ENCODE peak calls at places on chromosomes 6 and 20, in seven cellular contexts. One of them, this sample, is unnamed.

GRCh38 chr20:47607208-47607613 is 105.5 kb downstream of the NCOA3 start:
- DNase-seq in colonic mucosa: no peak
- DNase-seq in MM.1S: no peak
- DNase-seq in stomach: no peak
- DNase-seq in adrenal gland: no peak
- DNase-seq in cardiac fibroblast: peak; percentile 40
- DNase-seq in tibial artery: no peak
- DNase-seq in this sample: peak; percentile 47

GRCh38 chr6:85114583-85114939 is 335.3 kb upstream of the NT5E start:
- DNase-seq in colonic mucosa: no peak
- DNase-seq in MM.1S: no peak
- DNase-seq in stomach: no peak
- DNase-seq in adrenal gland: no peak
- DNase-seq in cardiac fibroblast: no peak
- DNase-seq in tibial artery: no peak
- DNase-seq in this sample: no peak

GRCh38 chr20:44616604-44616964 is 34.2 kb downstream of the PKIG start:
- DNase-seq in colonic mucosa: peak; percentile 53
- DNase-seq in MM.1S: no peak
- DNase-seq in stomach: peak; percentile 46
- DNase-seq in adrenal gland: no peak
- DNase-seq in cardiac fibroblast: no peak
- DNase-seq in tibial artery: no peak
- DNase-seq in this sample: no peak

GRCh38 chr6:11428895-11429294 is 108.7 kb upstream of the TMEM170B start:
- DNase-seq in colonic mucosa: no peak
- DNase-seq in MM.1S: no peak
- DNase-seq in stomach: no peak
- DNase-seq in adrenal gland: no peak
- DNase-seq in cardiac fibroblast: peak; percentile 62
- DNase-seq in tibial artery: no peak
- DNase-seq in this sample: peak; percentile 97

GRCh38 chr6:88006559-88006958 is 41.1 kb upstream of the SPACA1 start:
- DNase-seq in colonic mucosa: no peak
- DNase-seq in MM.1S: no peak
- DNase-seq in stomach: no peak
- DNase-seq in adrenal gland: no peak
- DNase-seq in cardiac fibroblast: no peak
- DNase-seq in tibial artery: no peak
- DNase-seq in this sample: no peak

GRCh38 chr6:14713008-14713452 is 532.8 kb upstream of the JARID2 start:
- DNase-seq in colonic mucosa: no peak
- DNase-seq in MM.1S: no peak
- DNase-seq in stomach: no peak
- DNase-seq in adrenal gland: peak; percentile 29
- DNase-seq in cardiac fibroblast: peak; percentile 81
- DNase-seq in tibial artery: no peak
- DNase-seq in this sample: peak; percentile 88

GRCh38 chr20:3710703-3711417 is 1.5 kb downstream of the SIGLEC1 start:
- DNase-seq in colonic mucosa: peak; percentile 75
- DNase-seq in MM.1S: peak; percentile 58
- DNase-seq in stomach: peak; percentile 74
- DNase-seq in adrenal gland: peak; percentile 64
- DNase-seq in cardiac fibroblast: peak; percentile 58
- DNase-seq in tibial artery: peak; percentile 69
- DNase-seq in this sample: peak; percentile 52

GRCh38 chr20:50464026-50464724 is 46.0 kb upstream of the PTPN1 start:
- DNase-seq in colonic mucosa: peak; percentile 49
- DNase-seq in MM.1S: peak; percentile 42
- DNase-seq in stomach: peak; percentile 58
- DNase-seq in adrenal gland: peak; percentile 59
- DNase-seq in cardiac fibroblast: peak; percentile 73
- DNase-seq in tibial artery: no peak
- DNase-seq in this sample: peak; percentile 55

GRCh38 chr20:63168861-63169260 is 47.1 kb downstream of the YTHDF1 start:
- DNase-seq in colonic mucosa: no peak
- DNase-seq in MM.1S: no peak
- DNase-seq in stomach: no peak
- DNase-seq in adrenal gland: no peak
- DNase-seq in cardiac fibroblast: no peak
- DNase-seq in tibial artery: no peak
- DNase-seq in this sample: no peak

GRCh38 chr6:137264308-137265075 is 45.3 kb upstream of the IFNGR1 start:
- DNase-seq in colonic mucosa: no peak
- DNase-seq in MM.1S: no peak
- DNase-seq in stomach: no peak
- DNase-seq in adrenal gland: no peak
- DNase-seq in cardiac fibroblast: peak; percentile 12
- DNase-seq in tibial artery: no peak
- DNase-seq in this sample: peak; percentile 37

GRCh38 chr6:161922631-161923119 is 648.8 kb upstream of the AGPAT4 start:
- DNase-seq in colonic mucosa: peak; percentile 68
- DNase-seq in MM.1S: peak; percentile 47
- DNase-seq in stomach: peak; percentile 77
- DNase-seq in adrenal gland: peak; percentile 68
- DNase-seq in cardiac fibroblast: peak; percentile 42
- DNase-seq in tibial artery: no peak
- DNase-seq in this sample: peak; percentile 16
- TF ChIP-seq CTCF in colonic mucosa: peak; percentile 47
- TF ChIP-seq CTCF in MM.1S: peak; percentile 31
- TF ChIP-seq CTCF in stomach: no peak
- TF ChIP-seq CTCF in adrenal gland: peak; percentile 35
- TF ChIP-seq CTCF in cardiac fibroblast: no peak
- TF ChIP-seq CTCF in tibial artery: no peak
- TF ChIP-seq CTCF in this sample: peak; percentile 36

DNA sequence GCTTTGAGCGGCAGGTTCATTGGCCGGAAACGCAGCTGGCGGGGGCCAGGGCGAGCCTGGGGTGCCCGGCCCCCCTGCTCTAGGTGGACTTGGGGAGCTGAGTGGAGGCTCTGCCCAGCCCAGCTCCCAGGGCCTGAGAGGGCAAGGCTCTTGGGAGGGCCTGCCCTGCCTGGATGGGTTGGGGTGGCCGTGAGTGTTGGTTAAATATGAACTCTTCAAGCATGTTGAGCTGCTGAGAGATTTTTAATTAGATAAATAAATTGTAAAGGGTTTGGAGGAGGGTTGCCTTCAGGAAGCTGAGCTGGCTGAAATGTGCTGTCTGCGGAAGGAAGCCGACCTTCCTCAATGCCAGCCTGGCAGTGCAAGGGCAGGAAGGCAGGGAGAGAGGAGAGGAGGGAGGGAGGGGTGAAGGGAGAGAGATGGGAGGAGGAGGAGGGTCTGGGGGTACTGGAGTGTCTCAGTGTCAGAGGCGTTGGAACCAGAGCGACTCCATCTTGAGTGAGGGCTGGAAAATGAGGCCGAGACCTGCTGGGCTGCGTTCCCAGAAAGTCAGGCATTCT is 39.4 kb upstream of the PMEPA1 start:
- DNase-seq in colonic mucosa: no peak
- DNase-seq in MM.1S: no peak
- DNase-seq in stomach: no peak
- DNase-seq in adrenal gland: peak; percentile 21
- DNase-seq in cardiac fibroblast: no peak
- DNase-seq in tibial artery: peak; percentile 28
- DNase-seq in this sample: no peak
- H3K4me3 ChIP-seq in colonic mucosa: no peak overlapping the region
- H3K4me3 ChIP-seq in MM.1S: peak overlapping the region; percentile 13
- H3K4me3 ChIP-seq in stomach: peak overlapping the region; percentile 35
- H3K4me3 ChIP-seq in adrenal gland: peak overlapping the region; percentile 35
- H3K4me3 ChIP-seq in cardiac fibroblast: peak overlapping the region; percentile 37
- H3K4me3 ChIP-seq in tibial artery: peak overlapping the region; percentile 53
- H3K4me3 ChIP-seq in this sample: peak overlapping the region; percentile 55

GRCh38 chr20:61980647-61981583 is 84.8 kb downstream of the TAF4 start:
- DNase-seq in colonic mucosa: no peak
- DNase-seq in MM.1S: peak; percentile 8
- DNase-seq in stomach: peak; percentile 54
- DNase-seq in adrenal gland: peak; percentile 56
- DNase-seq in cardiac fibroblast: peak; percentile 18
- DNase-seq in tibial artery: no peak
- DNase-seq in this sample: peak; percentile 26
- TF ChIP-seq CTCF in colonic mucosa: no peak
- TF ChIP-seq CTCF in MM.1S: no peak
- TF ChIP-seq CTCF in stomach: peak; percentile 46
- TF ChIP-seq CTCF in adrenal gland: peak; percentile 76
- TF ChIP-seq CTCF in cardiac fibroblast: peak; percentile 50
- TF ChIP-seq CTCF in tibial artery: peak; percentile 21
- TF ChIP-seq CTCF in this sample: peak; percentile 49

GRCh38 chr20:53874104-53874503 is 196.3 kb downstream of the BCAS1 start:
- DNase-seq in colonic mucosa: no peak
- DNase-seq in MM.1S: no peak
- DNase-seq in stomach: no peak
- DNase-seq in adrenal gland: no peak
- DNase-seq in cardiac fibroblast: no peak
- DNase-seq in tibial artery: no peak
- DNase-seq in this sample: no peak

GRCh38 chr20:53871541-53871940 is 198.9 kb downstream of the BCAS1 start:
- DNase-seq in colonic mucosa: no peak
- DNase-seq in MM.1S: no peak
- DNase-seq in stomach: no peak
- DNase-seq in adrenal gland: no peak
- DNase-seq in cardiac fibroblast: no peak
- DNase-seq in tibial artery: no peak
- DNase-seq in this sample: no peak

GRCh38 chr20:53872081-53872541 is 198.3 kb downstream of the BCAS1 start:
- DNase-seq in colonic mucosa: no peak
- DNase-seq in MM.1S: peak; percentile 39
- DNase-seq in stomach: no peak
- DNase-seq in adrenal gland: no peak
- DNase-seq in cardiac fibroblast: no peak
- DNase-seq in tibial artery: no peak
- DNase-seq in this sample: peak; percentile 46

GRCh38 chr20:53873249-53873642 is 197.1 kb downstream of the BCAS1 start:
- DNase-seq in colonic mucosa: no peak
- DNase-seq in MM.1S: peak; percentile 26
- DNase-seq in stomach: no peak
- DNase-seq in adrenal gland: no peak
- DNase-seq in cardiac fibroblast: no peak
- DNase-seq in tibial artery: no peak
- DNase-seq in this sample: no peak

DNA sequence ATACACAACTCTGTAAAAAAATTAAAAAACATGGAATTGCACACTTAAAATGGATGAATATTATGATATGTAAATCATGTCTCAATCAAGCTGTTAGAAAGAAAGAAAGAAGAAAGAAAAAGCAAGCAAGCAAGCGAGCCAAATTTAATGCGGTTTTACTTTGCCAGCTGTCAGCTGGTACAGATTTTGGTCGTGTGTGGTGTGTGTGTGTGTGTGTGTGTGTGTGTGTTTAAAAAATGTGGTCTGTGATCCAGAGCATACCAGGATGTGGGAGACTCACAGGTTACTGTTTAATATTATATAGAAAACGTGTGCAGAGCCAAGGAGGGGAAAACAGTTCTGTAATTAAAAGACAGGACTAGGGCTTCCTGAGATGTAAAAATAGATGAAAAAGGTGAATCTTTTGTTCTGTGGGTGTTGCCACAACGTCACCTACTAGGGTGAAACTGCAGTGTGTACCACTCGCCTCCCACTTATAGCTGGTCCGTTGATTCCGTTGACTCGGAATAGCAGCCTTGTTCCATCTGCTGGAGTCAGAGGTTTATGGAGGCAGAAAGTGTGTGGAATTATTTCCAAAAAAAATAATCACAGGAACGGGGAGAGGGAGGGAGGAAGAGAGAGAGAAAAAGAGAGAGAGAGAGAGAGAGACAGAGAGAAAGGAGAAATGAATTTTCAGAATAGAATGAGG is 197.7 kb downstream of the BCAS1 start:
- DNase-seq in colonic mucosa: no peak
- DNase-seq in MM.1S: peak; percentile 72
- DNase-seq in stomach: no peak
- DNase-seq in adrenal gland: no peak
- DNase-seq in cardiac fibroblast: peak; percentile 37
- DNase-seq in tibial artery: no peak
- DNase-seq in this sample: peak; percentile 64
- H3K4me3 ChIP-seq in colonic mucosa: no peak overlapping the region
- H3K4me3 ChIP-seq in MM.1S: peak overlapping the region; percentile 60
- H3K4me3 ChIP-seq in stomach: no peak overlapping the region
- H3K4me3 ChIP-seq in adrenal gland: no peak overlapping the region
- H3K4me3 ChIP-seq in cardiac fibroblast: no peak overlapping the region
- H3K4me3 ChIP-seq in tibial artery: peak overlapping the region; percentile 1
- H3K4me3 ChIP-seq in this sample: no peak overlapping the region

GRCh38 chr6:6494677-6495076 is 93.8 kb upstream of the LY86 start:
- DNase-seq in colonic mucosa: peak; percentile 41
- DNase-seq in MM.1S: peak; percentile 58
- DNase-seq in stomach: peak; percentile 35
- DNase-seq in adrenal gland: peak; percentile 33
- DNase-seq in cardiac fibroblast: no peak
- DNase-seq in tibial artery: peak; percentile 46
- DNase-seq in this sample: peak; percentile 4
- TF ChIP-seq CTCF in colonic mucosa: peak; percentile 27
- TF ChIP-seq CTCF in MM.1S: peak; percentile 90
- TF ChIP-seq CTCF in stomach: no peak
- TF ChIP-seq CTCF in adrenal gland: peak; percentile 16
- TF ChIP-seq CTCF in cardiac fibroblast: no peak
- TF ChIP-seq CTCF in tibial artery: peak; percentile 24
- TF ChIP-seq CTCF in this sample: peak; percentile 38

GRCh38 chr6:24334285-24334684 is 23.6 kb downstream of the DCDC2 start:
- DNase-seq in colonic mucosa: no peak
- DNase-seq in MM.1S: no peak
- DNase-seq in stomach: no peak
- DNase-seq in adrenal gland: no peak
- DNase-seq in cardiac fibroblast: no peak
- DNase-seq in tibial artery: no peak
- DNase-seq in this sample: no peak

GRCh38 chr6:24329451-24329850 is 28.4 kb downstream of the DCDC2 start:
- DNase-seq in colonic mucosa: no peak
- DNase-seq in MM.1S: no peak
- DNase-seq in stomach: no peak
- DNase-seq in adrenal gland: no peak
- DNase-seq in cardiac fibroblast: no peak
- DNase-seq in tibial artery: no peak
- DNase-seq in this sample: no peak

GRCh38 chr6:24329022-24329421 is 28.8 kb downstream of the DCDC2 start:
- DNase-seq in colonic mucosa: no peak
- DNase-seq in MM.1S: no peak
- DNase-seq in stomach: no peak
- DNase-seq in adrenal gland: no peak
- DNase-seq in cardiac fibroblast: no peak
- DNase-seq in tibial artery: no peak
- DNase-seq in this sample: no peak

GRCh38 chr6:24332306-24332705 is 25.6 kb downstream of the DCDC2 start:
- DNase-seq in colonic mucosa: no peak
- DNase-seq in MM.1S: no peak
- DNase-seq in stomach: no peak
- DNase-seq in adrenal gland: no peak
- DNase-seq in cardiac fibroblast: no peak
- DNase-seq in tibial artery: no peak
- DNase-seq in this sample: no peak

DNA sequence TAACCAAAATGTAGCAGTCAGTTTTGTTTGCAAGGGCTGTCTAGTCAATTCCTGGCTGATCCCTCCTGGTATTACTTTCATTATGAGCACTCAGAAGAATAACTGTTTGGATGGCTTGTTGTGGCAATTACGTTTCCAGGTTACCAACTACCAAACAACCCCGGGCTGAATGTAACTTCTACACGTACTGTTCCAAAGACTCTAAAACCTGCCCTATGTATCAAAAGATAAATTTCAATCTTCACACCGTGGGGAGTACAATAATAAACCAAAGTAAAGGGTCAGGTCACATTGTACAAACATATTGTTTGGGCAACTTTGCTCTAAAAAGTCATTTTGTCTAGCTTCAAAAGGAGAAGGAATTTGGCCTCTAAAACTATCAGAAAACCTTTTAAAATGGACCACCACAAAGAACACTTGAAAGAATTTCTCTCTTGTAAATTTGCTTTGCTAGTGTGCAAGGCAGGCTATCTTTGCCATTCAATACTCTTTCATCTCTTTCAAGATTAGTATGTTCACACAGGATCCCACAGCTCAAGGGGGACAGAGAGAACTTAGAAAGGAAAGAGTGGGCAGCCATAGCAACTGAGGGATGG is 27.6 kb downstream of the DCDC2 start:
- DNase-seq in colonic mucosa: no peak
- DNase-seq in MM.1S: no peak
- DNase-seq in stomach: no peak
- DNase-seq in adrenal gland: no peak
- DNase-seq in cardiac fibroblast: no peak
- DNase-seq in tibial artery: no peak
- DNase-seq in this sample: no peak
- H3K4me3 ChIP-seq in colonic mucosa: no peak overlapping the region
- H3K4me3 ChIP-seq in MM.1S: no peak overlapping the region
- H3K4me3 ChIP-seq in stomach: no peak overlapping the region
- H3K4me3 ChIP-seq in adrenal gland: no peak overlapping the region
- H3K4me3 ChIP-seq in cardiac fibroblast: no peak overlapping the region
- H3K4me3 ChIP-seq in tibial artery: no peak overlapping the region
- H3K4me3 ChIP-seq in this sample: no peak overlapping the region

This sample was measured in AG10803.